ENCODE peak calls at places on chromosomes 12 and 14, in four cellular contexts. A, C, P and V are unnamed samples.

GRCh38 chr12:130014485-130014807 is 110.6 kb upstream of the TMEM132D start:
- DNase-seq in C (no peak), P (peak), A (no peak), V (no peak)

GRCh38 chr12:47717443-47718193 is 7.7 kb downstream of the ENDOU start:
- DNase-seq in P (peak), A (peak), C (peak), V (no peak)

GRCh38 chr12:42426733-42427132 is 100.8 kb downstream of the PPHLN1 start:
- DNase-seq in A (no peak), C (no peak), P (no peak), V (peak)

GRCh38 chr12:56947633-56948535 is 9.5 kb downstream of the RDH16 start:
- DNase-seq in P (no peak), C (no peak), A (no peak), V (no peak)

GRCh38 chr12:59446156-59446555 is 149.7 kb upstream of the SLC16A7 start:
- DNase-seq in P (no peak), C (no peak), A (no peak), V (no peak)

GRCh38 chr12:129571901-129572494 is 331.8 kb downstream of the TMEM132D start:
- DNase-seq in C (no peak), A (no peak), P (no peak), V (no peak)

GRCh38 chr14:102967506-102967795 is 45.0 kb downstream of the AMN start:
- DNase-seq in A (no peak), C (no peak), P (no peak), V (no peak)

GRCh38 chr14:74326369-74327152 is 21.7 kb upstream of the VRTN start:
- DNase-seq in P (peak), A (no peak), C (no peak), V (no peak)

GRCh38 chr14:44291516-44291915 is 215.6 kb downstream of the FSCB start:
- DNase-seq in A (no peak), C (no peak), P (no peak), V (no peak)

GRCh38 chr12:121217066-121217465 is 7.1 kb downstream of the P2RX4 start:
- DNase-seq in A (no peak), C (no peak), P (no peak), V (no peak)

GRCh38 chr14:70130498-70130897 is 58.3 kb downstream of the SLC8A3 start:
- DNase-seq in C (no peak), A (no peak), P (no peak), V (no peak)

GRCh38 chr12:5010130-5010529 is 33.5 kb upstream of the KCNA5 start:
- DNase-seq in C (no peak), A (no peak), P (no peak), V (no peak)

GRCh38 chr14:90760055-90760444 is 56.2 kb downstream of the TTC7B start:
- DNase-seq in C (no peak), A (no peak), P (no peak), V (no peak)

GRCh38 chr12:111409403-111410228 is 3.9 kb downstream of the SH2B3 start:
- DNase-seq in P (no peak), C (no peak), A (no peak), V (peak)

GRCh38 chr12:116813271-116814041 is 67.8 kb downstream of the HRK start:
- DNase-seq in P (no peak), C (no peak), A (no peak), V (no peak)

GRCh38 chr14:78847801-78848200 is 677.6 kb downstream of the NRXN3 start:
- DNase-seq in C (no peak), P (no peak), A (no peak), V (no peak)

GRCh38 chr12:12684375-12685106 is 11.4 kb downstream of the GPR19 start:
- DNase-seq in C (no peak), A (no peak), P (peak), V (peak)

GRCh38 chr14:74950795-74951442 is 4.5 kb downstream of the PGF start:
- DNase-seq in C (no peak), A (no peak), P (no peak), V (no peak)

GRCh38 chr14:61130512-61131260 is 149.6 kb downstream of the SLC38A6 start:
- DNase-seq in C (no peak), P (no peak), A (no peak), V (no peak)

GRCh38 chr12:113056631-113057488 is at the start of gene DTX1:
- DNase-seq in C (peak), A (no peak), P (no peak), V (no peak)

GRCh38 chr12:13436696-13437391 is 240.3 kb downstream of the EMP1 start:
- DNase-seq in A (no peak), P (no peak), C (no peak), V (no peak)

GRCh38 chr14:90903101-90903500 is 86.9 kb upstream of the TTC7B start:
- DNase-seq in P (peak), C (peak), A (peak), V (peak)

GRCh38 chr14:103301512-103302197 is 32.4 kb upstream of the EIF5 start:
- DNase-seq in P (no peak), A (no peak), C (no peak), V (no peak)

GRCh38 chr12:79847417-79847816 is 87.5 kb downstream of the PPP1R12A start:
- DNase-seq in C (no peak), A (no peak), P (no peak), V (no peak)

GRCh38 chr12:32264995-32265394 is 134.4 kb upstream of the FGD4 start:
- DNase-seq in P (no peak), C (no peak), A (peak), V (peak)

GRCh38 chr14:23071975-23072539 is 14.7 kb upstream of the CDH24 start:
- DNase-seq in A (no peak), C (no peak), P (no peak), V (no peak)

GRCh38 chr12:20830456-20830855 is 20.0 kb downstream of the SLCO1B3 start:
- DNase-seq in P (no peak), C (no peak), A (no peak), V (no peak)

GRCh38 chr12:131133015-131133905 is 179.6 kb downstream of the ADGRD1 start:
- DNase-seq in C (no peak), A (no peak), P (no peak), V (no peak)

GRCh38 chr12:2641209-2641608 is 153.6 kb upstream of the FKBP4 start:
- DNase-seq in A (peak), P (no peak), C (no peak), V (no peak)

GRCh38 chr12:6647083-6647604 is at the start of gene ACRBP:
- DNase-seq in P (peak), C (no peak), A (peak), V (peak)

GRCh38 chr12:113227169-113227568 is 5.9 kb downstream of the TPCN1 start:
- DNase-seq in A (no peak), P (no peak), C (no peak), V (peak)

GRCh38 chr12:32666510-32666909 is 12.6 kb upstream of the DNM1L start:
- DNase-seq in P (no peak), A (no peak), C (no peak), V (no peak)

GRCh38 chr14:72755766-72756165 is 138.1 kb downstream of the DPF3 start:
- DNase-seq in A (no peak), C (no peak), P (no peak), V (no peak)

GRCh38 chr12:44143170-44143569 is 307.3 kb downstream of the TMEM117 start:
- DNase-seq in P (no peak), A (no peak), C (no peak), V (no peak)

DNA sequence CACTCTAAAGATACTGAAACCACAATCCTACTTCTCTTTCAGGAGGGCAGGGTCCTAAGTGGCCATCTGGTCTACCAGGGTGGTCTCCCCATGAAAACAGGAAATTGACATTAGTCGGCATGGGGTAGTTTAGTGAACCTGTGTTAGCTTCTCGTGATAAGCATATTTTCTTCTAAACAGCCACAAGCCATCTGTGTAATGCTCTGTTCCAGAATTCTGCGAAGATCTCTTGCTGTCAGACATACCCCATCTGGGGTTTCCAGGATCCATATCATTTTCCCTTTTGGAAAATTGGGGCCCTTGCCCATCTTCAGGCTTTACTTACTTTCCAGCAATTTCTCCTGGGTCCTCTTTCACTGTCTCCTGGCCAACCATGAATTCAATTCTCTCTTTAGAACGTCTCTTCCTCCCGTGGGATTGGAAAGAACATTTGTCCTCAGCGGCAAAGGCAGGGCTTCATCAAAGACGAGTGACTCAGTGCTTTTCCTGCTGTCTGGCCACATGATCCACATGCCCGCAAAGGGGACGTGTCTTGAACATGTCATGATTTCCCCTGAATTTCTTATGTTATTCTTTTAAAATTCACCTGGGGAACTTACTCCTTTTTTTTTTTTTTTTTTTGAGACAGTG is 21.4 kb upstream of the NCOR2 start:
- DNase-seq in C (no peak), A (no peak), P (no peak), V (no peak)
- H3K27ac ChIP-seq in C (no peak), A (no peak), P (no peak), V (no peak)

DNA sequence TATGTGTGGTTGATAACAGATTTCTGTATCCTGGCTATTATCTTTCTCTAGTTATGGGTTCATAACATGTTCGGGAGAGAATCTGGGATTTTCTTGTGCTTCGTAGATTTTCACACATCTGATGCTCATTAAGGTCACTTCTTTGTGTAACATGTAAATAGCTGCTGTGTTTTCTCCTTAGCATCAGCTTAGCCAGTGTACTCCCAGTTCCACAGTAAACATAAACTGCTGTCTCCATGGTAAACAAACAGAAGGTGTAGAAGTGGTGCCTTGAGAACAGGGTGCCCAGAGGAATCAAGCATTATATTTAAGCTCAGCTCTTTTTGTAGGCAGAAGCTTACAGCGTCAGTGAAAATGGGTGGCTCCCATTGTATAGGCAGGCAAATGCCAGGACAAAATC is 88.1 kb downstream of the ANO6 start:
- DNase-seq in P (no peak), C (no peak), A (no peak), V (no peak)
- H3K27ac ChIP-seq in P (no peak), C (no peak), A (no peak), V (no peak)

GRCh38 chr12:62861157-62861535 is 73.8 kb downstream of the PPM1H start:
- DNase-seq in P (no peak), A (no peak), C (no peak), V (no peak)
- H3K27ac ChIP-seq in P (no peak), A (no peak), C (no peak), V (no peak)

GRCh38 chr12:114447799-114448617 is 42.1 kb upstream of the TBX5 start:
- DNase-seq in A (no peak), P (no peak), C (no peak), V (no peak)
- H3K27ac ChIP-seq in A (no peak), P (no peak), C (no peak), V (no peak)

GRCh38 chr12:14774944-14775651 is 28.2 kb downstream of the WBP11 start:
- DNase-seq in P (no peak), A (no peak), C (no peak), V (peak)

GRCh38 chr12:14775652-14776020 is 27.6 kb downstream of the WBP11 start:
- DNase-seq in P (no peak), A (no peak), C (no peak), V (no peak)

GRCh38 chr12:14779834-14780233 is 23.4 kb downstream of the WBP11 start:
- DNase-seq in A (no peak), P (no peak), C (no peak), V (no peak)

GRCh38 chr12:14776236-14776959 is 26.9 kb downstream of the WBP11 start:
- DNase-seq in P (no peak), C (no peak), A (peak), V (no peak)

DNA sequence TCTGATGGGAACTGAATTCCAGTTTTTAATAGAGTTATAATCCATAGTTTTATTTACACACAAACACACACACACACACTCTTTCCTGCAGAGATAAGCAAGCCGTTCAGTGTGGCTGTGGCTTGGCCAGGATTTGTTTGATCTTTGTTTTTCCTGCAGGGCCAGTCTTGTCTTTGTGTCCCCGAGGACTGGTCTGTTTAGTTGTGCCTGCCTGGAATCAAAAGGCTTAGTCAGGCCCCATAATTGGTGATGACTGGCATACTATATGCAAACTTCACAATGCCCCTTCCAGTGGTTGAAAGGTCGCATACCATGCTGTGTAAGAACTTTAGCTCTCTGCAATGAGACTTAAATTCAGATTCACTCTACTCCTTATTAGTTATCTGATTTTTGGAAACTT is 26.0 kb downstream of the WBP11 start:
- DNase-seq in C (no peak), A (no peak), P (no peak), V (no peak)
- H3K27ac ChIP-seq in C (no peak), A (no peak), P (no peak), V (no peak)

DNA sequence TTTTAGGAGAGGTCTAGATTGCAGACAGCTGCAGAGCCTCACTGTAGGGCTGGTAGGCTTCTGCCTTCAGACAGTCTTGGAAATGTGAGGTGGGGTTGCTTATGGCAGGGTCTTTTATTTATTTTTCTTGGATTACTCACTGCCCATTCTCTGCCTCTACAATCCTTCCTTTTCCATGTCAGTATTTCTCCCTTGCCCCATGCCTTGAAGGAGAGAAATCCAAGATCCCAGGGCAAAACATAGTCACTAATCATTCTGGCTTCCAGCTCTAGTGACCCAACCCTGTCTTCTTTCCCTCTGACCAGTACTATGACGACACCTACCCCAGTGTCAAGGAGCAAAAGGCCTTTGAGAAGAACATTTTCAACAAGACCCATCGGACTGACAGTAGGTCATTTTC is 17.0 kb downstream of the COPZ1 start:
- DNase-seq in C (no peak), P (no peak), A (no peak), V (no peak)
- H3K27ac ChIP-seq in C (no peak), P (peak), A (no peak), V (no peak)

GRCh38 chr12:124910561-124911478 is 3.6 kb downstream of the UBC start:
- DNase-seq in C (peak), A (no peak), P (no peak), V (no peak)
- H3K27ac ChIP-seq in C (peak), A (no peak), P (no peak), V (no peak)